ENCODE peak calls at places on chromosomes 5 and 9, in eight cellular contexts. G is cardiac muscle cell, M is mucosa of descending colon, R is cardiac fibroblast, U is AG04450, F is astrocyte of the spinal cord, S is breast epithelium, P is fibroblast of pulmonary artery. T is an unnamed sample.

GRCh38 chr9:92739346-92740014 is 25.2 kb downstream of the BICD2 start:
- DNase-seq in S (no peak), G (no peak), U (no peak), M (no peak), F (no peak), P (no peak), R (no peak), T (no peak)

GRCh38 chr9:77793909-77794308 is 145.8 kb upstream of the GNA14 start:
- DNase-seq in R (peak; percentile 60), S (no peak), P (peak; percentile 67), F (peak; percentile 15), M (no peak), U (no peak), G (peak; percentile 22), T (peak; percentile 76)

GRCh38 chr9:79764377-79764776 is 192.6 kb downstream of the TLE4 start:
- DNase-seq in G (peak; percentile 83), F (peak; percentile 98), M (peak; percentile 33), S (peak; percentile 80), R (peak; percentile 85), P (peak; percentile 64), U (peak; percentile 83), T (peak; percentile 84)

GRCh38 chr5:52920929-52921328 is 68.2 kb upstream of the ITGA2 start:
- DNase-seq in U (no peak), R (peak; percentile 35), P (peak; percentile 53), G (peak; percentile 42), M (no peak), F (peak; percentile 25), S (no peak), T (peak; percentile 32)

GRCh38 chr9:112705773-112706427 is 12.0 kb downstream of the INIP start:
- DNase-seq in M (peak; percentile 38), R (peak; percentile 46), F (peak; percentile 65), S (no peak), P (peak; percentile 40), U (no peak), G (peak; percentile 54), T (peak; percentile 55)

GRCh38 chr5:145246961-145247744 is 588.0 kb downstream of the PRELID2 start:
- DNase-seq in U (no peak), F (no peak), R (no peak), M (no peak), S (no peak), G (no peak), P (no peak), T (peak; percentile 41)

GRCh38 chr5:31100781-31101180 is 92.7 kb upstream of the CDH6 start:
- DNase-seq in S (no peak), M (no peak), F (no peak), G (no peak), R (no peak), U (no peak), P (no peak), T (no peak)

GRCh38 chr5:67082941-67083340 is 113.7 kb downstream of the CD180 start:
- DNase-seq in S (no peak), G (peak; percentile 43), P (peak; percentile 34), M (no peak), U (no peak), R (peak; percentile 35), F (no peak), T (no peak)

GRCh38 chr5:82399111-82399510 is 121.0 kb upstream of the RPS23 start:
- DNase-seq in R (no peak), F (no peak), M (no peak), S (no peak), P (no peak), G (no peak), U (no peak), T (no peak)

GRCh38 chr9:20988916-20989315 is 42.5 kb downstream of the HACD4 start:
- DNase-seq in U (no peak), S (no peak), P (peak; percentile 46), G (peak; percentile 46), F (peak; percentile 29), M (no peak), R (peak; percentile 24), T (peak; percentile 23)

GRCh38 chr9:98791147-98792095 is 4.9 kb downstream of the ANKS6 start:
- DNase-seq in F (peak; percentile 92), P (peak; percentile 96), M (peak; percentile 86), S (peak; percentile 71), G (peak; percentile 97), U (peak; percentile 80), R (peak; percentile 96), T (peak; percentile 94)

GRCh38 chr5:104540448-104540847 is 977.9 kb upstream of the NUDT12 start:
- DNase-seq in F (peak; percentile 86), G (peak; percentile 82), M (peak; percentile 34), S (no peak), R (peak; percentile 71), P (peak; percentile 79), U (peak; percentile 20), T (peak; percentile 69)

GRCh38 chr5:128546658-128547281 is 8.7 kb upstream of the FBN2 start:
- DNase-seq in M (no peak), P (peak; percentile 29), R (no peak), S (no peak), U (no peak), G (peak; percentile 39), F (no peak), T (no peak)

GRCh38 chr5:173778152-173778782 is 109.9 kb upstream of the CPEB4 start:
- DNase-seq in U (no peak), G (no peak), P (no peak), M (no peak), S (no peak), F (no peak), R (no peak), T (no peak)

GRCh38 chr9:36543916-36544315 is 28.8 kb upstream of the MELK start:
- DNase-seq in S (peak; percentile 78), G (peak; percentile 83), R (peak; percentile 85), P (peak; percentile 49), U (no peak), F (peak; percentile 68), M (no peak), T (no peak)

GRCh38 chr9:87547665-87548064 is 50.0 kb downstream of the DAPK1 start:
- DNase-seq in R (no peak), M (no peak), U (no peak), G (no peak), P (no peak), S (no peak), F (no peak), T (no peak)

GRCh38 chr9:134553061-134553891 is 88.3 kb upstream of the COL5A1 start:
- DNase-seq in S (no peak), U (no peak), P (no peak), F (no peak), M (no peak), R (no peak), G (no peak), T (peak; percentile 53)

GRCh38 chr9:91403665-91404543 is 19.7 kb downstream of the NFIL3 start:
- DNase-seq in U (no peak), S (no peak), F (no peak), M (no peak), G (no peak), P (no peak), R (no peak), T (no peak)

GRCh38 chr5:55620009-55620770 is 85.4 kb upstream of the PLPP1 start:
- DNase-seq in R (no peak), M (no peak), G (no peak), U (no peak), S (no peak), F (no peak), P (no peak), T (peak; percentile 90)

GRCh38 chr9:135491764-135492163 is 8.7 kb upstream of the MRPS2 start:
- DNase-seq in U (no peak), S (no peak), F (no peak), G (no peak), P (no peak), M (no peak), R (no peak), T (no peak)

DNA sequence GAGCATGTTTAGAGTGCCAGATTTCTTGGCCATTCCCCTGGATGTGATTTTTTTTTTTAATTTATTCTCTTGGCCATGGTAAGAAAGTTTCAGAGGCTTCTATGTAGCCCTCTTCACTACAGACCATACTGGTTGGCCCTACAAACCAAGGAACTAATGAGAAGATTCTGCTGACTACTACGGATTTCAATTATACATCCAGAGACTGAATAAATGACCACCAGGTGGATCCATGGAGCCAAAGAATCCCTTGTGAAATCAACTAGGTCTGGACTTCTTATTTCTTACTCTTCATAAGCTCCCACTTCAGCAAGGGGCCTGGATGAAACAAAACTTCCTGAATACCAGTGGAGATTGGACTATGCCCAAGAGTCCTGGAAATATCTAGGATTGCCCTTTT is 27.6 kb downstream of the ZNF622 start:
- DNase-seq in P (peak; percentile 32), M (no peak), R (peak; percentile 16), U (no peak), G (peak; percentile 9), S (no peak), F (no peak), T (peak; percentile 29)
- TF ChIP-seq CTCF in P (peak; percentile 29), M (no peak), R (peak; percentile 14), U (peak; percentile 35), G (peak; percentile 11), S (no peak), F (no peak), T (peak; percentile 35)

DNA sequence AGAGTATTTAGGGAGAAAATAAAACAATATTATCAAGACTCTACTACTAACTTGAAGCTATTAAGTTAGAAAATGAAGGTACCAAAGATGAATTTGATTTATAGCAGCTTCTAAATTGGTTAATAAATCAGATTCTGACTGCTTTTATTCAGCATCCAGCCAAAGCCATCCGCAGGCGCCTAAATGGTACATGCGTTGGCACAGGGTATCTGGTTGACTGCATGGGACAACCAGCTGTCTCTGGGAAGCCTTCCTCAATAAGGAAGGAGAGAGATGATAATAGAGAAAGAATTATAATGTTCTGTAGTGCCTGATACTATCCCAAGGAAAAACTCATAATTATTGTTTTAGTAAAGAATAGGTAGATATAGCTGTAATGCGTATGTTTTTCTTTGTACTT is 9.1 kb upstream of the TRPM3 start:
- DNase-seq in S (no peak), F (no peak), P (no peak), M (no peak), R (no peak), G (no peak), U (no peak), T (no peak)
- H3K4me3 ChIP-seq in S (no peak overlapping the region), F (no peak overlapping the region), P (no peak overlapping the region), M (no peak overlapping the region), R (no peak overlapping the region), G (no peak overlapping the region), U (no peak overlapping the region), T (no peak overlapping the region)

DNA sequence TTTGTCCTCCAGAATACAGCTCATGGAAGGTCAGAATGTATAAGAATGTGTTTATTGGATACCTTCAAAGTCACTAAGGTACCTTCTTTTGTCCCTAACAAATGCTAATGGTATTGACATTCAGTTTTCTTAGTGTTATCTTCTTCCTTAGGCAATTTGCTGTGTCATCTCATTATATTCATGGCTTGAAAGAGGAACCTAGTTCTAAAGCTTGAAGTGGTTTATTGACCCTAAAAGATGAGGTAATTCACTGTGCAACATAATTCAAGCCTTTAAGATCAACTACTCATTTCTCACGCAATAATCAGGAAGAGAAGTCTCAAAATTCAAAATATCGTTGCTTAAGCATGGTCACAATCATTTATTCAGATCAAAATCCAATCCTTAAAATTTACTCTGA is 342.7 kb upstream of the RIOK2 start:
- DNase-seq in F (no peak), S (no peak), M (no peak), P (no peak), U (no peak), R (no peak), G (no peak), T (no peak)
- TF ChIP-seq CTCF in F (no peak), S (no peak), M (no peak), P (no peak), U (no peak), R (no peak), G (no peak), T (no peak)

DNA sequence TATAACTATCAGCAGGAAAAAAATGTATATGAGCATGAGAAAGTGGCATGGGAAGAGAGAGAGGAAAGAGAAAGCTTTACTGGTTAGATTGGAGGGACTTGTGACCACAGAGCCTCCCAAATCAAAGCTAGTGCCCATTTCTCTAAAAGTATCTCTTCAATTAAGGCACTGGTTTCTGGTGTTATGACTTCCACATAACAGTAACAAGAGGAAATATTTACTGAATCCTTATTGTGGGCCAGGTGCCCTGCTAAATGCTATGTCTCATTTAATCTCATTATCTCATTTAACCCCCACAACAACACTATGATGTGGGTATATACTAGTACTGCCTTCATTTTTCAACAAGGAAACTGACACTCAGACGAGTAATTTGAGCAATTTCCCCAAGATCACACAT is 221.5 kb downstream of the EBF1 start:
- DNase-seq in M (no peak), F (no peak), S (no peak), R (no peak), U (no peak), P (no peak), G (no peak), T (no peak)
- H3K4me3 ChIP-seq in M (no peak overlapping the region), F (no peak overlapping the region), S (no peak overlapping the region), R (no peak overlapping the region), U (no peak overlapping the region), P (no peak overlapping the region), G (no peak overlapping the region), T (no peak overlapping the region)